ENCODE peak calls at places on chromosomes 5 and 9, in six cellular contexts. One of them, this sample, is unnamed.

GRCh38 chr5:1788828-1789227 is 10.8 kb downstream of the MRPL36 start:
- DNase-seq in brain microvascular endothelial cell: no peak
- DNase-seq in dorsolateral prefrontal cortex: no peak
- DNase-seq in esophagus squamous epithelium: no peak
- DNase-seq in coronary artery: no peak
- DNase-seq in upper lobe of left lung: no peak
- DNase-seq in this sample: peak

GRCh38 chr9:81686614-81687520 is 2.5 kb downstream of the TLE1 start:
- DNase-seq in dorsolateral prefrontal cortex: peak
- DNase-seq in brain microvascular endothelial cell: peak
- DNase-seq in coronary artery: peak
- DNase-seq in esophagus squamous epithelium: peak
- DNase-seq in upper lobe of left lung: peak
- DNase-seq in this sample: peak

GRCh38 chr9:18717751-18718150 is 243.8 kb downstream of the ADAMTSL1 start:
- DNase-seq in brain microvascular endothelial cell: no peak
- DNase-seq in dorsolateral prefrontal cortex: no peak
- DNase-seq in upper lobe of left lung: no peak
- DNase-seq in esophagus squamous epithelium: no peak
- DNase-seq in coronary artery: no peak
- DNase-seq in this sample: no peak

GRCh38 chr5:67073045-67073444 is 123.6 kb downstream of the CD180 start:
- DNase-seq in brain microvascular endothelial cell: no peak
- DNase-seq in esophagus squamous epithelium: no peak
- DNase-seq in upper lobe of left lung: no peak
- DNase-seq in dorsolateral prefrontal cortex: no peak
- DNase-seq in coronary artery: no peak
- DNase-seq in this sample: no peak

GRCh38 chr9:97985058-97985861 is 2.1 kb downstream of the ANP32B start:
- DNase-seq in dorsolateral prefrontal cortex: no peak
- DNase-seq in coronary artery: no peak
- DNase-seq in esophagus squamous epithelium: no peak
- DNase-seq in upper lobe of left lung: no peak
- DNase-seq in brain microvascular endothelial cell: no peak
- DNase-seq in this sample: no peak

GRCh38 chr9:26947736-26948135 is 694 bp upstream of the PLAA start:
- DNase-seq in dorsolateral prefrontal cortex: no peak
- DNase-seq in brain microvascular endothelial cell: no peak
- DNase-seq in esophagus squamous epithelium: no peak
- DNase-seq in upper lobe of left lung: no peak
- DNase-seq in coronary artery: no peak
- DNase-seq in this sample: no peak

GRCh38 chr5:35902032-35902681 is 36.3 kb downstream of the CAPSL start:
- DNase-seq in coronary artery: no peak
- DNase-seq in esophagus squamous epithelium: no peak
- DNase-seq in dorsolateral prefrontal cortex: no peak
- DNase-seq in brain microvascular endothelial cell: peak
- DNase-seq in upper lobe of left lung: no peak
- DNase-seq in this sample: peak

GRCh38 chr9:119811030-119811429 is 441.8 kb upstream of the BRINP1 start:
- DNase-seq in coronary artery: no peak
- DNase-seq in upper lobe of left lung: no peak
- DNase-seq in brain microvascular endothelial cell: no peak
- DNase-seq in esophagus squamous epithelium: no peak
- DNase-seq in dorsolateral prefrontal cortex: no peak
- DNase-seq in this sample: no peak

GRCh38 chr5:21680196-21680595 is 1172.9 kb downstream of the CDH12 start:
- DNase-seq in dorsolateral prefrontal cortex: no peak
- DNase-seq in coronary artery: no peak
- DNase-seq in brain microvascular endothelial cell: peak
- DNase-seq in upper lobe of left lung: no peak
- DNase-seq in esophagus squamous epithelium: no peak
- DNase-seq in this sample: peak

GRCh38 chr5:33526755-33527154 is 86.0 kb downstream of the TARS1 start:
- DNase-seq in dorsolateral prefrontal cortex: no peak
- DNase-seq in brain microvascular endothelial cell: no peak
- DNase-seq in esophagus squamous epithelium: no peak
- DNase-seq in coronary artery: no peak
- DNase-seq in upper lobe of left lung: no peak
- DNase-seq in this sample: no peak

GRCh38 chr5:79420248-79420647 is 93.7 kb downstream of the HOMER1 start:
- DNase-seq in dorsolateral prefrontal cortex: no peak
- DNase-seq in esophagus squamous epithelium: no peak
- DNase-seq in upper lobe of left lung: no peak
- DNase-seq in brain microvascular endothelial cell: no peak
- DNase-seq in coronary artery: no peak
- DNase-seq in this sample: no peak

GRCh38 chr5:36691993-36692392 is 85.6 kb downstream of the SLC1A3 start:
- DNase-seq in coronary artery: no peak
- DNase-seq in upper lobe of left lung: no peak
- DNase-seq in dorsolateral prefrontal cortex: no peak
- DNase-seq in brain microvascular endothelial cell: no peak
- DNase-seq in esophagus squamous epithelium: no peak
- DNase-seq in this sample: no peak

GRCh38 chr5:79130781-79131180 is 19.2 kb downstream of the BHMT start:
- DNase-seq in coronary artery: no peak
- DNase-seq in brain microvascular endothelial cell: no peak
- DNase-seq in esophagus squamous epithelium: no peak
- DNase-seq in dorsolateral prefrontal cortex: no peak
- DNase-seq in upper lobe of left lung: no peak
- DNase-seq in this sample: no peak

GRCh38 chr9:71663931-71664459 is 104.3 kb downstream of the CEMIP2 start:
- DNase-seq in brain microvascular endothelial cell: no peak
- DNase-seq in upper lobe of left lung: no peak
- DNase-seq in esophagus squamous epithelium: no peak
- DNase-seq in dorsolateral prefrontal cortex: no peak
- DNase-seq in coronary artery: no peak
- DNase-seq in this sample: peak

GRCh38 chr5:85293139-85293785 is 908.6 kb upstream of the EDIL3 start:
- DNase-seq in brain microvascular endothelial cell: no peak
- DNase-seq in upper lobe of left lung: no peak
- DNase-seq in dorsolateral prefrontal cortex: no peak
- DNase-seq in coronary artery: no peak
- DNase-seq in esophagus squamous epithelium: no peak
- DNase-seq in this sample: peak

GRCh38 chr5:5347442-5347841 is 75.0 kb upstream of the ICE1 start:
- DNase-seq in brain microvascular endothelial cell: no peak
- DNase-seq in dorsolateral prefrontal cortex: no peak
- DNase-seq in coronary artery: peak
- DNase-seq in esophagus squamous epithelium: no peak
- DNase-seq in upper lobe of left lung: no peak
- DNase-seq in this sample: no peak

GRCh38 chr5:113178073-113178779 is 201.6 kb downstream of the DCP2 start:
- DNase-seq in coronary artery: no peak
- DNase-seq in esophagus squamous epithelium: no peak
- DNase-seq in dorsolateral prefrontal cortex: no peak
- DNase-seq in brain microvascular endothelial cell: no peak
- DNase-seq in upper lobe of left lung: no peak
- DNase-seq in this sample: no peak
- H3K27ac ChIP-seq in coronary artery: no peak
- H3K27ac ChIP-seq in esophagus squamous epithelium: no peak
- H3K27ac ChIP-seq in dorsolateral prefrontal cortex: no peak
- H3K27ac ChIP-seq in brain microvascular endothelial cell: no peak
- H3K27ac ChIP-seq in upper lobe of left lung: no peak
- H3K27ac ChIP-seq in this sample: no peak

GRCh38 chr9:127826253-127826913 is 23.7 kb downstream of the FPGS start:
- DNase-seq in esophagus squamous epithelium: no peak
- DNase-seq in upper lobe of left lung: no peak
- DNase-seq in coronary artery: no peak
- DNase-seq in dorsolateral prefrontal cortex: no peak
- DNase-seq in brain microvascular endothelial cell: no peak
- DNase-seq in this sample: no peak

GRCh38 chr9:127832248-127832647 is 22.2 kb downstream of the ENG start:
- DNase-seq in coronary artery: no peak
- DNase-seq in brain microvascular endothelial cell: no peak
- DNase-seq in upper lobe of left lung: no peak
- DNase-seq in esophagus squamous epithelium: no peak
- DNase-seq in dorsolateral prefrontal cortex: no peak
- DNase-seq in this sample: no peak

GRCh38 chr9:127825319-127826051 is 22.8 kb downstream of the FPGS start:
- DNase-seq in upper lobe of left lung: peak
- DNase-seq in brain microvascular endothelial cell: no peak
- DNase-seq in esophagus squamous epithelium: no peak
- DNase-seq in coronary artery: no peak
- DNase-seq in dorsolateral prefrontal cortex: peak
- DNase-seq in this sample: no peak

GRCh38 chr9:127829205-127829935 is 25.1 kb downstream of the ENG start:
- DNase-seq in upper lobe of left lung: no peak
- DNase-seq in brain microvascular endothelial cell: no peak
- DNase-seq in dorsolateral prefrontal cortex: no peak
- DNase-seq in coronary artery: no peak
- DNase-seq in esophagus squamous epithelium: no peak
- DNase-seq in this sample: no peak

GRCh38 chr9:127828262-127829031 is 25.8 kb downstream of the FPGS start:
- DNase-seq in coronary artery: peak
- DNase-seq in brain microvascular endothelial cell: peak
- DNase-seq in dorsolateral prefrontal cortex: no peak
- DNase-seq in esophagus squamous epithelium: no peak
- DNase-seq in upper lobe of left lung: peak
- DNase-seq in this sample: peak
- H3K4me3 ChIP-seq in coronary artery: peak
- H3K4me3 ChIP-seq in brain microvascular endothelial cell: peak
- H3K4me3 ChIP-seq in dorsolateral prefrontal cortex: no peak
- H3K4me3 ChIP-seq in esophagus squamous epithelium: peak
- H3K4me3 ChIP-seq in upper lobe of left lung: no peak
- H3K4me3 ChIP-seq in this sample: peak

DNA sequence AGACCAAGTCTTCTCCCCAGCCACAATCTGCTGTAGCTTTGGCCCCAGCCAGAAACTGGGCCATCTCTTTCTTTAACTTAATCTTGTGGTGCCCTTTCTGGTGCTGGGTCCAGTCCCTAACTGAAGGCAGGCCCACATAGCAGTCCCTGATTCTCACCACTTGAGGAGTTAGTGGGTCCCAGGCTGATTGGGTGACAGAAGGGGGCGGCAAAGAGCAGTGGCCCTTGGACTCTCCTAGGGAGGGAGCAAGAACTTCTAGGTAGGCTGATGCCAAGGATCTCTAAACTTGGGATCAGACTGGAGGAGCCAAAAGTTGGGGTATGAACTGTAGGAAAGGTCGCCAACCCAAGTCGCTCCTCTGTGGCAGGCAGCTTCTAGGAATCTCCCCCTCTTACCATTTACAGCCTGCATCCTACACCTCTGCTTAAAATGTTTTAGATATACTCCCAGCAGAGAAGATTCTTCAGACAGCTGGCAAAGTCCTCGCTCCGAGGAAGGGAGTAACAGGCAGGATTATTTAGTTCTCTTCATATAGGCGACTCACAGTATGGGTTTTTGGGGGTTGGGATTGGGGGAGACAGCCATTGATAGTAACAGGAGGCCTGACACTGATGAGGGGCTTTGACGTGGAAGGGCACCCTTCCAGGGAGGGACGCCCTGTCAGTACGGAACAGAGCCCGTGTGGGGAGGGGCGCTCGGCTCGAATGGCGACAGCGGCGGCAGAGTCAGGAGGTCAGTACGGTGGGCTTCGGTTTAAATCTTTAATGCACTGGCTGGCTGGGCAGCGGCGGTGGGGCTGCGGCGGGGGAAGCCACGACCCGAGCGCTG is 2.0 kb upstream of the CCL27 start:
- DNase-seq in brain microvascular endothelial cell: peak
- DNase-seq in esophagus squamous epithelium: no peak
- DNase-seq in coronary artery: peak
- DNase-seq in dorsolateral prefrontal cortex: peak
- DNase-seq in upper lobe of left lung: no peak
- DNase-seq in this sample: peak
- H3K27ac ChIP-seq in brain microvascular endothelial cell: no peak
- H3K27ac ChIP-seq in esophagus squamous epithelium: peak
- H3K27ac ChIP-seq in coronary artery: peak
- H3K27ac ChIP-seq in dorsolateral prefrontal cortex: peak
- H3K27ac ChIP-seq in upper lobe of left lung: peak
- H3K27ac ChIP-seq in this sample: peak

GRCh38 chr5:74544811-74545210 is 95.7 kb downstream of the ENC1 start:
- DNase-seq in brain microvascular endothelial cell: no peak
- DNase-seq in upper lobe of left lung: no peak
- DNase-seq in dorsolateral prefrontal cortex: no peak
- DNase-seq in esophagus squamous epithelium: no peak
- DNase-seq in coronary artery: no peak
- DNase-seq in this sample: no peak

GRCh38 chr5:74541381-74541781 is 99.1 kb downstream of the ENC1 start:
- DNase-seq in esophagus squamous epithelium: no peak
- DNase-seq in brain microvascular endothelial cell: no peak
- DNase-seq in coronary artery: no peak
- DNase-seq in upper lobe of left lung: no peak
- DNase-seq in dorsolateral prefrontal cortex: no peak
- DNase-seq in this sample: no peak

GRCh38 chr5:74540582-74540981 is 99.9 kb downstream of the ENC1 start:
- DNase-seq in upper lobe of left lung: no peak
- DNase-seq in coronary artery: no peak
- DNase-seq in brain microvascular endothelial cell: no peak
- DNase-seq in dorsolateral prefrontal cortex: no peak
- DNase-seq in esophagus squamous epithelium: no peak
- DNase-seq in this sample: no peak

GRCh38 chr5:74542477-74542876 is 98.1 kb downstream of the ENC1 start:
- DNase-seq in brain microvascular endothelial cell: no peak
- DNase-seq in upper lobe of left lung: no peak
- DNase-seq in coronary artery: no peak
- DNase-seq in dorsolateral prefrontal cortex: no peak
- DNase-seq in esophagus squamous epithelium: no peak
- DNase-seq in this sample: no peak

GRCh38 chr5:74543162-74543995 is 97.1 kb downstream of the ENC1 start:
- DNase-seq in dorsolateral prefrontal cortex: no peak
- DNase-seq in upper lobe of left lung: no peak
- DNase-seq in coronary artery: no peak
- DNase-seq in brain microvascular endothelial cell: peak
- DNase-seq in esophagus squamous epithelium: no peak
- DNase-seq in this sample: peak
- H3K4me3 ChIP-seq in dorsolateral prefrontal cortex: no peak
- H3K4me3 ChIP-seq in upper lobe of left lung: no peak
- H3K4me3 ChIP-seq in coronary artery: no peak
- H3K4me3 ChIP-seq in brain microvascular endothelial cell: peak
- H3K4me3 ChIP-seq in esophagus squamous epithelium: no peak
- H3K4me3 ChIP-seq in this sample: peak

DNA sequence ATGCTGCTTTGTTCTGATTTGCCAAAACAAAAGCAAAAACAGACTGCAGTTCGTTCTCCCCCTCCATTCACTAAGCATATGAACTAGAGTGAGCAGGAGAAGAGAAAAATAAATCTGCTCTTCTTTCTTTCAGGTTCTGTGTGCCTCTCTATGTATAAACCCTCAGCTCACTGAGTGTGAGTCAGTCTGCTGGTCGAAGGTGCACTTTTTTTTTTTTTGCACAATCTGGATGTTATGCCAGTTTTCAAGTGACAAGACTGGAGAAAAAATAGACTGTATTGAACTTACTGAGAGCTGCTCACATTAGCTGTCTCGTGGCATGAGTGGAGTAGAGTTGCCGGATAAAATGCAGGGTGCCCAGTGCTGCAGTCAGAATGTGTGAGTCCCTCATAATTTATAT is 244.6 kb upstream of the ATP10B start:
- DNase-seq in dorsolateral prefrontal cortex: no peak
- DNase-seq in brain microvascular endothelial cell: no peak
- DNase-seq in upper lobe of left lung: no peak
- DNase-seq in esophagus squamous epithelium: no peak
- DNase-seq in coronary artery: no peak
- DNase-seq in this sample: no peak
- H3K27ac ChIP-seq in dorsolateral prefrontal cortex: no peak
- H3K27ac ChIP-seq in brain microvascular endothelial cell: no peak
- H3K27ac ChIP-seq in upper lobe of left lung: no peak
- H3K27ac ChIP-seq in esophagus squamous epithelium: no peak
- H3K27ac ChIP-seq in coronary artery: no peak
- H3K27ac ChIP-seq in this sample: no peak

This sample was measured in fibroblast of lung.